ENCODE peak calls at places on chromosomes 5 and 9, in nine cellular contexts. B is dorsolateral prefrontal cortex, C is fibroblast of mammary gland, H is thoracic aorta, L is tibial artery, O is retinal pigment epithelial cell, I is GM12878, Q is foreskin fibroblast, J is ovary. D is an unnamed sample.

GRCh38 chr5:33261305-33261704 is 179.5 kb upstream of the TARS1 start:
- DNase-seq in J (no peak), H (no peak), B (no peak), L (no peak), I (no peak), Q (peak; percentile 79), C (peak; percentile 86), O (no peak), D (no peak)

GRCh38 chr5:58849995-58850667 is 267.3 kb downstream of the RAB3C start:
- DNase-seq in H (no peak), C (peak; percentile 48), I (no peak), L (no peak), O (peak; percentile 7), Q (peak; percentile 32), B (no peak), J (no peak), D (peak; percentile 45)

GRCh38 chr9:94169978-94170377 is 85.7 kb downstream of the PTPDC1 start:
- DNase-seq in L (no peak), C (no peak), J (no peak), B (no peak), Q (no peak), I (no peak), H (no peak), O (no peak), D (no peak)

GRCh38 chr5:31770157-31770556 is 131.2 kb downstream of the PDZD2 start:
- DNase-seq in J (no peak), I (no peak), H (no peak), C (no peak), Q (no peak), L (no peak), B (no peak), O (no peak), D (no peak)

GRCh38 chr9:80995759-80996158 is 693.6 kb downstream of the TLE1 start:
- DNase-seq in O (peak; percentile 67), B (no peak), Q (peak; percentile 88), L (no peak), I (no peak), C (peak; percentile 47), J (no peak), H (no peak), D (peak; percentile 59)

GRCh38 chr5:76524872-76525271 is 98.3 kb downstream of the F2RL2 start:
- DNase-seq in Q (no peak), C (no peak), J (no peak), O (no peak), L (no peak), B (no peak), I (no peak), H (no peak), D (no peak)

GRCh38 chr5:168409601-168410458 is 76.4 kb upstream of the RARS1 start:
- DNase-seq in B (peak; percentile 59), O (peak; percentile 50), L (no peak), I (peak; percentile 16), J (no peak), Q (peak; percentile 70), C (peak; percentile 75), H (no peak), D (peak; percentile 59)

GRCh38 chr5:123035950-123036390 is 555 bp downstream of the PPIC start:
- DNase-seq in Q (peak; percentile 72), H (peak; percentile 27), I (no peak), C (peak; percentile 28), O (no peak), J (peak; percentile 59), L (peak; percentile 83), B (no peak), D (peak; percentile 59)

GRCh38 chr9:128397831-128398230 is 22.8 kb upstream of the CERCAM start:
- DNase-seq in Q (peak; percentile 24), H (no peak), J (no peak), B (no peak), C (no peak), I (no peak), L (no peak), O (no peak), D (no peak)

GRCh38 chr5:115456056-115456455 is 88.5 kb downstream of the FEM1C start:
- DNase-seq in H (no peak), O (no peak), J (no peak), I (no peak), C (peak; percentile 62), B (no peak), Q (no peak), L (no peak), D (no peak)

GRCh38 chr9:30075451-30076199 is 2308.8 kb upstream of the ACO1 start:
- DNase-seq in I (peak; percentile 89), J (no peak), Q (no peak), B (no peak), O (peak; percentile 11), L (no peak), C (peak; percentile 1), H (no peak), D (peak; percentile 74)

GRCh38 chr5:171314728-171315385 is 5.8 kb downstream of the TLX3 start:
- DNase-seq in Q (no peak), J (no peak), B (no peak), L (peak; percentile 60), H (no peak), C (no peak), I (no peak), O (no peak), D (no peak)

GRCh38 chr5:121681200-121681855 is 170.4 kb upstream of the FTMT start:
- DNase-seq in I (no peak), O (no peak), L (no peak), H (no peak), J (no peak), Q (no peak), C (no peak), B (no peak), D (no peak)

GRCh38 chr5:103674739-103675138 is 112.2 kb upstream of the NUDT12 start:
- DNase-seq in O (no peak), Q (no peak), L (no peak), H (no peak), C (peak; percentile 31), B (no peak), J (no peak), I (no peak), D (no peak)

GRCh38 chr9:17793713-17794622 is 215.1 kb downstream of the SH3GL2 start:
- DNase-seq in I (no peak), B (peak; percentile 52), L (no peak), Q (peak; percentile 15), H (no peak), J (no peak), O (no peak), C (peak; percentile 17), D (peak; percentile 11)

GRCh38 chr9:16928179-16928945 is 57.9 kb upstream of the BNC2 start:
- DNase-seq in J (no peak), L (no peak), O (no peak), C (peak; percentile 72), H (no peak), B (no peak), Q (peak; percentile 42), I (no peak), D (no peak)

DNA sequence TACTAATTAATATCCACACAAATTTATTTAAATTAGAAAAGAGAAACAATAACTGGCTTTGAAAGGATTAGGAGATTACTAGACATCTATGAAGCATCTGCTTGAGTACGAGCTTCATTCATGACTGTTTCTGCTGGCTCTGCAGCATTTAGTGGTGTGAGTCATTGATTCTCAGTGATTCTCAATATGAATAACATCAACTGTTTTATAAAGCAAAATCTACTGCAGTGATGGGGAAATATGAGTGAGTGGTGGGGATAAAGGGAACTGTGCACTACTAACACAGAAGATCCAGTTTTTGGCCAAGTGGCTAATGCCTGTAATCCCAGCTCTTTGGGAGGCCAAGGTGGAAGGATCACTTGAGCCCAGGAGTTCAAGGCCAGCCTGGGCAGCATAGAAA is 8.4 kb downstream of the FNBP1 start:
- DNase-seq in B (no peak), O (no peak), H (no peak), C (peak; percentile 87), L (no peak), J (no peak), Q (peak; percentile 85), I (no peak), D (peak; percentile 80)
- H3K4me3 ChIP-seq in B (no peak overlapping the region), O (no peak overlapping the region), H (no peak overlapping the region), C (no peak overlapping the region), L (no peak overlapping the region), J (no peak overlapping the region), Q (no peak overlapping the region), I (peak overlapping the region; percentile 61), D (no peak overlapping the region)

DNA sequence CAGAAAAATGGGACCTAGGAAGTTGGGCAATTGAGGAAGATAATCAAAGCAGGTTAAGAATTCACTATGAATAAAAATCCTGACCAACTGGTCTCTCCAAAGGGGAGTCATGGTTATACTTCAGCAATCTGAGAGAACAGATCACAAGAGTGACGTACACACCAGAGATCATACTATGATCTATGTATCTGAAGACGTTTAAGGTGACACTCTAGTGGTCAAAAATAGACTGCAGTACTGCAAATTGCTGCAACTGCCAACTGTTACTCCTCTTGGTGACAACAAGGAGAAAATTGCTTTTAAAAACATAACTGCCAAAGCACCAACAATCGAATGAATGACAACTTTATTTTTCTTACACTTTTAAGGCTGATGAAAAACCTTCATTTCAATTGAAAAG is 4.9 kb downstream of the AK6 start:
- DNase-seq in B (no peak), L (no peak), J (no peak), O (no peak), I (no peak), Q (peak; percentile 12), H (no peak), C (peak; percentile 47), D (peak; percentile 24)
- TF ChIP-seq CTCF in B (peak; percentile 13), L (no peak), J (no peak), O (peak; percentile 41), I (peak; percentile 27), Q (peak; percentile 17), H (peak; percentile 24), C (peak; percentile 40), D (peak; percentile 42)

GRCh38 chr5:142319560-142320426 is 5.0 kb downstream of the SPRY4 start:
- DNase-seq in Q (no peak), C (peak; percentile 41), B (no peak), L (no peak), I (no peak), O (no peak), H (no peak), J (no peak), D (peak; percentile 26)

GRCh38 chr5:142320427-142320732 is 4.4 kb downstream of the SPRY4 start:
- DNase-seq in I (no peak), B (no peak), O (no peak), H (no peak), L (no peak), Q (no peak), J (no peak), C (no peak), D (no peak)

GRCh38 chr5:142320851-142321560 is 3.8 kb downstream of the SPRY4 start:
- DNase-seq in C (no peak), H (no peak), O (no peak), L (no peak), B (no peak), J (no peak), I (no peak), Q (peak; percentile 37), D (peak; percentile 27)

GRCh38 chr5:142317673-142318261 is 7.1 kb downstream of the SPRY4 start:
- DNase-seq in C (peak; percentile 38), H (no peak), L (no peak), J (no peak), O (no peak), Q (peak; percentile 42), I (no peak), B (no peak), D (no peak)

GRCh38 chr5:142319105-142319504 is 5.7 kb downstream of the SPRY4 start:
- DNase-seq in H (no peak), I (no peak), B (no peak), C (peak; percentile 38), O (no peak), J (no peak), L (no peak), Q (peak; percentile 33), D (no peak)
- H3K4me3 ChIP-seq in H (peak overlapping the region; percentile 36), I (peak overlapping the region; percentile 38), B (no peak overlapping the region), C (peak overlapping the region; percentile 10), O (no peak overlapping the region), J (no peak overlapping the region), L (peak overlapping the region; percentile 25), Q (peak overlapping the region; percentile 93), D (no peak overlapping the region)

GRCh38 chr5:110343616-110344015 is 382.9 kb downstream of the TMEM232 start:
- DNase-seq in J (no peak), O (no peak), L (no peak), I (no peak), H (no peak), B (no peak), C (no peak), Q (no peak), D (no peak)
- TF ChIP-seq CTCF in J (no peak), O (no peak), L (no peak), I (no peak), H (no peak), B (no peak), C (no peak), Q (no peak), D (no peak)

D was measured in epithelial cell of esophagus.